ENCODE peak calls at places on chromosomes 1 and 21, in four cellular contexts. H, W, I and R are unnamed samples.

GRCh38 chr1:24562625-24563024 is 6.7 kb downstream of the NCMAP start:
- DNase-seq in H (no peak), W (no peak), I (no peak), R (no peak)

GRCh38 chr1:162285149-162285561 is 91.5 kb downstream of the SPATA46 start:
- DNase-seq in H (no peak), W (peak; percentile 15), I (peak; percentile 22), R (no peak)

GRCh38 chr1:27872802-27873665 is 690 bp downstream of the THEMIS2 start:
- DNase-seq in W (no peak), H (peak; percentile 80), I (peak; percentile 14), R (no peak)

GRCh38 chr1:63601912-63602311 is 8.7 kb downstream of the PGM1 start:
- DNase-seq in H (no peak), W (no peak), I (no peak), R (no peak)

GRCh38 chr1:242890211-242890741 is 364.8 kb downstream of the CEP170 start:
- DNase-seq in H (peak; percentile 64), I (no peak), W (peak; percentile 44), R (no peak)

GRCh38 chr1:40532844-40533424 is 1.5 kb downstream of the ZNF684 start:
- DNase-seq in H (no peak), W (no peak), I (peak; percentile 34), R (no peak)

GRCh38 chr1:6475381-6476133 is 9.6 kb upstream of the TNFRSF25 start:
- DNase-seq in W (peak; percentile 63), I (no peak), H (peak; percentile 93), R (no peak)

GRCh38 chr1:206021008-206021795 is 2.5 kb downstream of the CTSE start:
- DNase-seq in H (no peak), W (no peak), I (no peak), R (no peak)

GRCh38 chr1:55727010-55727409 is 511.8 kb upstream of the USP24 start:
- DNase-seq in H (no peak), W (no peak), I (peak; percentile 88), R (no peak)

GRCh38 chr1:12472798-12473551 is 145.0 kb downstream of the DHRS3 start:
- DNase-seq in I (no peak), W (peak; percentile 29), H (peak; percentile 60), R (no peak)

GRCh38 chr1:106398391-106398790 is 658.1 kb upstream of the PRMT6 start:
- DNase-seq in H (no peak), W (no peak), I (no peak), R (no peak)

GRCh38 chr1:222975472-222976122 is 160.8 kb downstream of the DISP1 start:
- DNase-seq in I (peak; percentile 69), W (no peak), H (no peak), R (no peak)

GRCh38 chr1:40628903-40629292 is 36.6 kb downstream of the RIMS3 start:
- DNase-seq in H (no peak), W (no peak), I (no peak), R (no peak)

GRCh38 chr1:206612129-206612876 is at the start of gene EIF2D:
- DNase-seq in H (peak; percentile 99), W (peak; percentile 96), I (peak; percentile 65), R (peak; percentile 92)

GRCh38 chr1:179029293-179029692 is 3.6 kb downstream of the FAM20B start:
- DNase-seq in I (no peak), W (no peak), H (no peak), R (no peak)

GRCh38 chr1:207470927-207471326 is 16.8 kb downstream of the CR2 start:
- DNase-seq in I (no peak), W (no peak), H (no peak), R (no peak)

DNA sequence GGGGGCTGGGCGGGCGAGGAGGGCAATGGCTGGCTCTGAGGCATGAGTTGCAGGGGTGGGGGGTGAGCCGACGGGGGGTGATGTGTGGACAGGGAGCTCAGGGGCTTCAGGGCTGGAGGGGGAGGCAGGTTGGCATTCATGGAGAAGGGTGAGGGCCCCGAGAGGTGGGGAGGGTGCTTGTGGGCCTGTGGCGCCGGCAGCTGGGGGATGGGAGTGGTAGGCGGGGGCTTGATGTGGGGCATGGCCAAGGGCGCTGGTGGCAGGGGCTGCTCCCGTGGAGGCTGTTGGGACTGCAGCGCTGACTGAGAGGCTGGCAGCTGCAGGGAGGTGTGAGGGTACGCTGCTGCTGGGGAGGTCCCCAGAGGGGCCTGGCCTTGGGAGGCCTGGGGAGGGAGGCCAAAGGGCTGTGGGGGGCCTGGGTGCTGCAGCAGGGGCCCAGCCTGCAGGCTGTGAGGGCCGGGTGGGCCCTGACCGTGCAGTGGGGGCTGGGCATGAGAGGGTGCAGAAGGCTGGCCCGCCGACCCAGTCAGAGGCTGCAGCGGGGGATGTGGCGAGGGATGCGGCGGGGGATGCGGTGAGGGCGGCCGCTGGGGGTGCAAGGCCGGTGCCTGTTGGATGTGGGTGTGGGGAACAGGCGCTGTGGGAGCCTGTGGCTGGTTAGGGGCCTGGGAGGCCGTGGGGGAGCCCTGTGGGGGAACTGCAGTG is 42.7 kb downstream of the SLC45A1 start:
- DNase-seq in I (no peak), W (no peak), H (no peak), R (no peak)
- H3K27ac ChIP-seq in I (no peak overlapping the region), W (no peak overlapping the region), H (no peak overlapping the region), R (peak overlapping the region; percentile 69)

GRCh38 chr21:44869860-44870747 is 3.4 kb downstream of the PTTG1IP start:
- DNase-seq in I (peak; percentile 96), H (no peak), W (peak; percentile 12), R (peak; percentile 86)
- H3K4me1 ChIP-seq in I (peaks cover 82% of the 10 kb centered on the region), H (peaks cover 55% of the 10 kb centered on the region), W (peaks cover 83% of the 10 kb centered on the region), R (peaks cover 80% of the 10 kb centered on the region)

GRCh38 chr1:230501242-230501641 is 75.1 kb upstream of the PGBD5 start:
- DNase-seq in H (no peak), I (no peak), W (no peak), R (no peak)

GRCh38 chr1:230502996-230503395 is 76.9 kb upstream of the PGBD5 start:
- DNase-seq in I (no peak), W (no peak), H (no peak), R (no peak)

GRCh38 chr1:230503741-230504140 is 77.6 kb upstream of the PGBD5 start:
- DNase-seq in I (no peak), W (no peak), H (no peak), R (no peak)

GRCh38 chr1:230501845-230502244 is 75.7 kb upstream of the PGBD5 start:
- DNase-seq in I (no peak), H (no peak), W (no peak), R (no peak)

DNA sequence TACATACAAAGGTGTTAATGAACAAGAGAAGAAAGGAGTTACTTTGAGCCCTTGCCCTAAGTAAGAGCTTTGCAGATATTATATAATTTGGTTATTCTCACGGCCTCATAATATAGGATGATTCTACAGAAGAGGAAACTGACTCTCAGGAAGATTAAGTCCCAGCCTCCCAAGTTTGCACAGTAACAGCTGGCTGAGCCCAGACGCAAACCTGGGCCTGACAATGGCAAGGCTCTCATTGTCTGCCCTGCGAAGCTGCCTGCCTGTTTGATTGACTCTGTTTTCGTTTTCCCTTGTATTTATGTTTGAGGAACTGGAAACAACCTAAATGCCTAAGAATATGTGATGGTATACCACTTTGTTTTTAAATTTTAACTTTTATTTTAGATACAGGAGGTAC is 76.2 kb upstream of the PGBD5 start:
- DNase-seq in H (no peak), I (no peak), W (no peak), R (no peak)
- H3K27ac ChIP-seq in H (no peak overlapping the region), I (no peak overlapping the region), W (no peak overlapping the region), R (no peak overlapping the region)

DNA sequence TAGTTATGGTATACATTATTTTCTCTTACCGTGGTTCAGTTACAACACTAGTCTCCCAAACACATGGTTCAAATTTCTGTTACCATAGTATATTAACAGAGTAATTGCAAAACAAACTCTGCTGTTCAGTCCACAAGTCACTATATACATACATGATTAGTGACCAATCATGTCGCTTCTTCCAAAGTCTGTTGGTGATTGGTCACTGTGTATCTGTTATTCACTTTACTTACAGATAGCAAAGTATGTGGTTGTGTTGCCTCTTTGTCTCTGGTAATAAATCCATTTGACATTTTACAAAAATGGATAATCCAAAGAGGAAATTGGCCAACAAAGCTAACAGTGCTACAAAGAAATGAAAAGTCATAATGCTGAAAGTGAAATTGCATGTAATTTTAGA is 107.2 kb downstream of the RABGAP1L start:
- DNase-seq in W (no peak), I (no peak), H (no peak), R (no peak)
- H3K4me1 ChIP-seq in W (peaks cover 14% of the 10 kb centered on the region), I (no peaks in the 10 kb centered on the region), H (peaks cover 4% of the 10 kb centered on the region), R (peaks cover 16% of the 10 kb centered on the region)

GRCh38 chr1:31575373-31576140 is 758 bp upstream of the TINAGL1 start:
- DNase-seq in I (no peak), W (no peak), H (no peak), R (peak; percentile 58)

GRCh38 chr1:31574749-31575372 is 1.5 kb upstream of the TINAGL1 start:
- DNase-seq in H (no peak), I (no peak), W (no peak), R (peak; percentile 52)

GRCh38 chr1:31571340-31572295 is 4.7 kb upstream of the TINAGL1 start:
- DNase-seq in W (no peak), I (no peak), H (peak; percentile 28), R (peak; percentile 52)

GRCh38 chr1:31572323-31573104 is 3.8 kb upstream of the TINAGL1 start:
- DNase-seq in W (no peak), H (peak; percentile 45), I (no peak), R (peak; percentile 54)

GRCh38 chr1:31573261-31573660 is 3.1 kb upstream of the TINAGL1 start:
- DNase-seq in H (no peak), I (no peak), W (no peak), R (peak; percentile 53)
- H3K27ac ChIP-seq in H (peak overlapping the region; percentile 58), I (no peak overlapping the region), W (peak overlapping the region; percentile 97), R (peak overlapping the region; percentile 85)